ENCODE peak calls at places on chromosomes 1 and 21, in seven cellular contexts. D is tibial artery, O is OCI-LY7, M is fibroblast of lung, W is upper lobe of right lung, T is Peyer's patch, G is endodermal cell. Z is an unnamed sample.
A peak's percentile ranks its signal among the peaks of the same experiment; 100 is the strongest.

GRCh38 chr1:79633456-79633855 is 626.9 kb upstream of the ADGRL4 start:
- DNase-seq in D (no peak), O (no peak), T (no peak), G (no peak), M (peak; percentile 88), W (no peak), Z (no peak)

GRCh38 chr1:86912501-86912900 is 1.4 kb downstream of the SELENOF start:
- DNase-seq in T (no peak), W (no peak), G (no peak), O (peak; percentile 17), D (no peak), M (peak; percentile 34), Z (no peak)

GRCh38 chr1:17667641-17668040 is 87.5 kb upstream of the ACTL8 start:
- DNase-seq in W (peak; percentile 83), T (no peak), M (no peak), G (no peak), O (no peak), D (no peak), Z (no peak)

GRCh38 chr1:22806584-22806983 is 95.9 kb downstream of the EPHB2 start:
- DNase-seq in D (no peak), W (no peak), M (no peak), O (no peak), G (no peak), T (no peak), Z (no peak)

GRCh38 chr1:181179980-181180964 is 91.8 kb downstream of the IER5 start:
- DNase-seq in O (no peak), W (peak; percentile 76), T (no peak), M (peak; percentile 77), D (no peak), G (peak; percentile 82), Z (no peak)

GRCh38 chr1:178487070-178487615 is 9.6 kb downstream of the CLEC20A start:
- DNase-seq in T (peak; percentile 47), M (no peak), O (no peak), D (no peak), W (no peak), G (no peak), Z (no peak)

GRCh38 chr21:43689556-43690337 is 29.2 kb upstream of the PDXK start:
- DNase-seq in D (no peak), M (no peak), T (no peak), O (no peak), G (no peak), W (no peak), Z (no peak)

GRCh38 chr1:26530898-26531598 is 1.5 kb downstream of the RPS6KA1 start:
- DNase-seq in O (peak; percentile 49), T (peak; percentile 93), G (peak; percentile 96), M (peak; percentile 19), D (no peak), W (peak; percentile 92), Z (no peak)

GRCh38 chr1:164721037-164721496 is 162.1 kb downstream of the PBX1 start:
- DNase-seq in D (no peak), M (no peak), T (no peak), G (no peak), W (no peak), O (no peak), Z (no peak)

GRCh38 chr1:201759194-201759814 is 69.7 kb upstream of the IPO9 start:
- DNase-seq in D (no peak), G (no peak), W (no peak), O (no peak), M (peak; percentile 50), T (no peak), Z (no peak)

GRCh38 chr1:175218132-175218531 is 25.6 kb upstream of the KIAA0040 start:
- DNase-seq in G (no peak), W (no peak), D (no peak), M (no peak), T (no peak), O (peak; percentile 72), Z (no peak)

GRCh38 chr21:42956824-42957632 is 17.3 kb upstream of the PKNOX1 start:
- DNase-seq in G (peak; percentile 90), M (no peak), D (no peak), T (no peak), O (no peak), W (peak; percentile 17), Z (no peak)

GRCh38 chr21:46122241-46122671 is 24.3 kb downstream of the COL6A2 start:
- DNase-seq in D (peak; percentile 66), W (peak; percentile 50), O (no peak), M (peak; percentile 71), G (no peak), T (peak; percentile 16), Z (no peak)

GRCh38 chr1:152968248-152968647 is 2.2 kb upstream of the SPRR4 start:
- DNase-seq in D (no peak), O (no peak), W (no peak), M (no peak), G (no peak), T (no peak), Z (no peak)

GRCh38 chr21:41045534-41046268 is 122.3 kb upstream of the BACE2 start:
- DNase-seq in G (peak; percentile 85), O (no peak), D (no peak), M (no peak), T (no peak), W (no peak), Z (no peak)
- TF ChIP-seq CTCF in G (peak; percentile 80), O (no peak), D (no peak), M (no peak), T (no peak), W (peak; percentile 43), Z (no peak)

GRCh38 chr1:10968411-10968826 is 44.0 kb upstream of the TARDBP start:
- DNase-seq in D (no peak), W (no peak), M (no peak), G (peak; percentile 40), O (peak; percentile 22), T (no peak), Z (no peak)
- H3K27ac ChIP-seq in D (no peak overlapping the region), W (no peak overlapping the region), M (no peak overlapping the region), G (no peak overlapping the region), O (no peak overlapping the region), T (no peak overlapping the region), Z (no peak overlapping the region)

GRCh38 chr1:226001088-226001487 is 1.9 kb upstream of the SDE2 start:
- DNase-seq in T (no peak), G (no peak), W (no peak), D (no peak), M (no peak), O (no peak), Z (no peak)
- TF ChIP-seq CTCF in T (no peak), G (no peak), W (no peak), D (no peak), M (no peak), O (no peak), Z (no peak)

DNA sequence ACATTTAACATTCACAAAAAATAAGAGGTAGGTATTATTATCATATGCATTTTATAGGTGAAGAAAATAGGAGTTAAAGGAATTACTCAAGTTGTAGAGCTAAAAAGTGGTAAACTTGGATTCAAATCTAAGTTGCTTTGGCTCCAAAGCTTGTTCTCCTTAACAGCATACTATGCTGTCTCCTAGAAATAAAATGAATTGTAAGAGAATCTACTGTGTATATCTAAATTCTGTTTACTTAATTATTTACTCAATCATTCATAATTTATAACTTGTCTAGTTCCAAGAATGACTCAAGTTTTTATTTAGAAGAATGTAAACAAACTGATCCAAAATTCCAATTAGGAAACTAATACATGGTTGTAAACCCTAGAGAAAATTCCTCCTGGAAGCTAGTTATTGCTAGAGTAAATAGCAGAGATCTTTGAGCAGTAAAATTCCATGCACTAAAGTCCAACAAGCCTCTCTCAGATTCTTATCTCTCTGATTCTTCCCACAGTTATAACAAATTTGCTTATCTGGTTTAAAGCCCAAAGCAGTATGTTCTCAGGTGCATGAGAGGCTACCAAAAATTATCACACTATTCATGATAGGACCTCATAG is 132.5 kb upstream of the DPT start:
- DNase-seq in D (no peak), W (no peak), G (no peak), M (no peak), T (no peak), O (no peak), Z (no peak)
- H3K27ac ChIP-seq in D (no peak overlapping the region), W (no peak overlapping the region), G (no peak overlapping the region), M (no peak overlapping the region), T (no peak overlapping the region), O (no peak overlapping the region), Z (no peak overlapping the region)

GRCh38 chr1:115764541-115764940 is 4.0 kb downstream of the CASQ2 start:
- DNase-seq in M (peak; percentile 64), T (no peak), G (peak; percentile 74), W (no peak), D (no peak), O (no peak), Z (no peak)
- TF ChIP-seq CTCF in M (peak; percentile 64), T (peak; percentile 9), G (peak; percentile 81), W (peak; percentile 45), D (peak; percentile 27), O (no peak), Z (no peak)

GRCh38 chr1:172883387-172883791 is 167.4 kb downstream of the TNFSF18 start:
- DNase-seq in O (no peak), W (no peak), G (no peak), T (no peak), D (no peak), M (no peak), Z (no peak)

GRCh38 chr1:172885411-172885810 is 165.3 kb downstream of the TNFSF18 start:
- DNase-seq in M (peak; percentile 23), O (no peak), D (no peak), W (no peak), T (no peak), G (no peak), Z (no peak)

GRCh38 chr1:172882791-172883386 is 167.9 kb downstream of the TNFSF18 start:
- DNase-seq in T (no peak), O (no peak), W (no peak), G (no peak), D (no peak), M (no peak), Z (no peak)

GRCh38 chr1:172882385-172882784 is 168.4 kb downstream of the TNFSF18 start:
- DNase-seq in D (no peak), M (no peak), T (no peak), W (no peak), O (no peak), G (no peak), Z (no peak)

DNA sequence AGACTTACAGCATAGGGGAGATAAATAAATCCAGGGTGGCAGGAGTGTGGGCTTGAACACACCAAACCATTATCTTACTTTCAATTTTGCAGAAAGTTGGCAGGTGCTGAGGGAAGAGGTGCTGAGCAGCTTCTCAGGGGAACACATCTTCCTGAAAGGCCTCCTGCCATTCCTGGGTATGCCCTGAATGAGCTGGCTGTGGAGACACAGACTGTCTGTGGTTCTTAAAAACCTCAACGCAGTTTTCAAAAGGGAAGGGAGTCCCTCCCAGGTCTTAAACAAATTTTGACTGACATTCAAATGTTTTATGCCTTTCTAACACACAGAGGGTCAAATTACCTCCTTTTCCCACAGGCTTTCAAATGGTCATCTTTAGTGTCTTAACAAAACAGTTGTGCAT is 166.9 kb downstream of the TNFSF18 start:
- DNase-seq in M (no peak), D (no peak), G (no peak), T (no peak), O (no peak), W (no peak), Z (no peak)
- H3K27ac ChIP-seq in M (no peak overlapping the region), D (no peak overlapping the region), G (no peak overlapping the region), T (no peak overlapping the region), O (no peak overlapping the region), W (no peak overlapping the region), Z (no peak overlapping the region)